ENCODE peak calls at places on chromosomes 4 and X, in seven cellular contexts. H is pancreas; F is CD4-positive, CD25-positive, alpha-beta regulatory T cell; T is CD8-positive, alpha-beta memory T cell; R is psoas muscle; Q is astrocyte; L is neuronal stem cell. K is an unnamed sample.

GRCh38 chr4:104524591-104524990 is 29.9 kb upstream of the CXXC4 start:
- DNase-seq in L (no peak), T (no peak), Q (peak; percentile 65), H (no peak), R (no peak), F (no peak), K (no peak)

GRCh38 chrX:118603981-118604380 is 108.4 kb downstream of the DOCK11 start:
- DNase-seq in R (no peak), L (peak; percentile 38), T (peak; percentile 1), Q (peak; percentile 34), F (peak; percentile 46), H (no peak), K (no peak)

GRCh38 chr4:152085657-152086056 is 324.9 kb upstream of the GATB start:
- DNase-seq in H (no peak), F (no peak), Q (no peak), L (no peak), T (no peak), R (no peak), K (no peak)

GRCh38 chr4:94455081-94455480 is 3.3 kb downstream of the PDLIM5 start:
- DNase-seq in H (peak; percentile 80), R (peak; percentile 88), L (no peak), Q (peak; percentile 80), T (no peak), F (no peak), K (peak; percentile 76)

GRCh38 chr4:86898562-86898961 is 6.3 kb upstream of the C4orf36 start:
- DNase-seq in T (no peak), R (no peak), L (no peak), H (no peak), F (no peak), Q (no peak), K (no peak)

GRCh38 chrX:110836982-110837381 is 41.4 kb upstream of the CHRDL1 start:
- DNase-seq in R (no peak), H (no peak), L (no peak), T (no peak), Q (no peak), F (no peak), K (no peak)

GRCh38 chrX:125266153-125266660 is 53.5 kb upstream of the TEX13C start:
- DNase-seq in T (no peak), H (no peak), R (no peak), Q (no peak), L (no peak), F (no peak), K (no peak)

GRCh38 chr4:125115476-125115875 is 199.3 kb upstream of the FAT4 start:
- DNase-seq in R (no peak), Q (peak; percentile 58), H (no peak), L (no peak), F (no peak), T (no peak), K (no peak)

GRCh38 chrX:76802698-76803097 is 375.2 kb downstream of the MAGEE1 start:
- DNase-seq in H (no peak), F (no peak), L (no peak), R (no peak), T (no peak), Q (no peak), K (no peak)

GRCh38 chr4:70859066-70859465 is 19.4 kb upstream of the GRSF1 start:
- DNase-seq in R (no peak), L (no peak), Q (no peak), T (no peak), F (no peak), H (no peak), K (no peak)

GRCh38 chrX:138847930-138848329 is 136.4 kb upstream of the FGF13 start:
- DNase-seq in L (no peak), H (no peak), R (no peak), Q (peak; percentile 20), T (no peak), F (no peak), K (no peak)

GRCh38 chrX:39477438-39478120 is 620.2 kb downstream of the BCOR start:
- DNase-seq in L (no peak), T (no peak), Q (peak; percentile 11), H (peak; percentile 47), R (peak; percentile 68), F (peak; percentile 7), K (no peak)

GRCh38 chr4:117529401-117529800 is 444.0 kb upstream of the TRAM1L1 start:
- DNase-seq in T (no peak), H (no peak), Q (no peak), F (no peak), R (no peak), L (no peak), K (no peak)

GRCh38 chrX:48086119-48086518 is 14.7 kb upstream of the ZNF630 start:
- DNase-seq in F (no peak), R (no peak), T (no peak), H (no peak), Q (no peak), L (no peak), K (no peak)

GRCh38 chrX:129006491-129006890 is 516.8 kb downstream of the SMARCA1 start:
- DNase-seq in Q (no peak), F (no peak), T (no peak), L (no peak), R (no peak), H (no peak), K (no peak)

GRCh38 chr4:139241086-139241783 is 38.8 kb downstream of the MGARP start:
- DNase-seq in L (no peak), Q (no peak), F (no peak), T (no peak), R (no peak), H (no peak), K (no peak)
- H3K4me1 ChIP-seq in L (peaks cover 3% of the 10 kb centered on the region), Q (peaks cover 30% of the 10 kb centered on the region), F (no peaks in the 10 kb centered on the region), T (no peaks in the 10 kb centered on the region), R (peaks cover 15% of the 10 kb centered on the region), H (peaks cover 4% of the 10 kb centered on the region), K (no peaks in the 10 kb centered on the region)

GRCh38 chr4:48346594-48346993 is 5.3 kb downstream of the SLAIN2 start:
- DNase-seq in H (no peak), Q (peak; percentile 65), T (no peak), R (no peak), L (no peak), F (no peak), K (no peak)
- H3K4me1 ChIP-seq in H (peaks cover 39% of the 10 kb centered on the region), Q (peaks cover 16% of the 10 kb centered on the region), T (peaks cover 71% of the 10 kb centered on the region), R (peaks cover 72% of the 10 kb centered on the region), L (peaks cover 6% of the 10 kb centered on the region), F (peaks cover 45% of the 10 kb centered on the region), K (peaks cover 4% of the 10 kb centered on the region)

GRCh38 chrX:34880656-34881055 is 61.9 kb upstream of the FAM47B start:
- DNase-seq in R (no peak), Q (peak; percentile 78), L (no peak), H (no peak), T (no peak), F (no peak), K (no peak)
- H3K4me1 ChIP-seq in R (peaks cover 5% of the 10 kb centered on the region), Q (peaks cover 18% of the 10 kb centered on the region), L (no peaks in the 10 kb centered on the region), H (no peaks in the 10 kb centered on the region), T (no peaks in the 10 kb centered on the region), F (no peaks in the 10 kb centered on the region), K (no peaks in the 10 kb centered on the region)

GRCh38 chr4:32133141-32133540 is 1413.0 kb downstream of the PCDH7 start:
- DNase-seq in L (no peak), H (no peak), R (no peak), F (no peak), T (no peak), Q (no peak), K (no peak)
- H3K4me1 ChIP-seq in L (peaks cover 3% of the 10 kb centered on the region), H (no peaks in the 10 kb centered on the region), R (no peaks in the 10 kb centered on the region), F (no peaks in the 10 kb centered on the region), T (no peaks in the 10 kb centered on the region), Q (no peaks in the 10 kb centered on the region), K (no peaks in the 10 kb centered on the region)